ENCODE peak calls at places on chromosomes 7 and 10, in five cellular contexts. One of them, this sample, is unnamed. For H3K4me1, the result is how much of the 10 kb centered on the place peaks cover.

GRCh38 chr7:484365-485101 is 35.1 kb downstream of the PDGFA start:
- DNase-seq in fibroblast of lung: no peak
- DNase-seq in sigmoid colon: peak
- DNase-seq in A549: no peak
- DNase-seq in right cardiac atrium: peak
- DNase-seq in this sample: no peak

GRCh38 chr7:91852263-91852741 is 28.2 kb downstream of the MTERF1 start:
- DNase-seq in A549: peak
- DNase-seq in fibroblast of lung: peak
- DNase-seq in sigmoid colon: no peak
- DNase-seq in right cardiac atrium: no peak
- DNase-seq in this sample: peak

GRCh38 chr10:38094923-38095574 is 912 bp downstream of the ZNF37A start:
- DNase-seq in sigmoid colon: no peak
- DNase-seq in right cardiac atrium: no peak
- DNase-seq in A549: no peak
- DNase-seq in fibroblast of lung: no peak
- DNase-seq in this sample: no peak

GRCh38 chr10:110989016-110989415 is 69.6 kb downstream of the SHOC2 start:
- DNase-seq in A549: no peak
- DNase-seq in sigmoid colon: no peak
- DNase-seq in fibroblast of lung: peak
- DNase-seq in right cardiac atrium: no peak
- DNase-seq in this sample: no peak

GRCh38 chr10:35640951-35641429 is 1.1 kb downstream of the FZD8 start:
- DNase-seq in right cardiac atrium: peak
- DNase-seq in A549: peak
- DNase-seq in fibroblast of lung: peak
- DNase-seq in sigmoid colon: peak
- DNase-seq in this sample: peak

GRCh38 chr7:104206841-104207240 is 972 bp downstream of the ORC5 start:
- DNase-seq in right cardiac atrium: no peak
- DNase-seq in sigmoid colon: no peak
- DNase-seq in A549: no peak
- DNase-seq in fibroblast of lung: no peak
- DNase-seq in this sample: no peak

GRCh38 chr10:76337641-76338040 is 906.2 kb downstream of the LRMDA start:
- DNase-seq in fibroblast of lung: peak
- DNase-seq in sigmoid colon: no peak
- DNase-seq in A549: no peak
- DNase-seq in right cardiac atrium: no peak
- DNase-seq in this sample: no peak

GRCh38 chr10:101694674-101695403 is at the start of gene FBXW4:
- DNase-seq in A549: peak
- DNase-seq in right cardiac atrium: peak
- DNase-seq in fibroblast of lung: peak
- DNase-seq in sigmoid colon: peak
- DNase-seq in this sample: peak

GRCh38 chr7:135712182-135712782 is 15.7 kb downstream of the SLC13A4 start:
- DNase-seq in sigmoid colon: no peak
- DNase-seq in A549: no peak
- DNase-seq in right cardiac atrium: no peak
- DNase-seq in fibroblast of lung: no peak
- DNase-seq in this sample: no peak

GRCh38 chr10:5013385-5013784 is 9.7 kb upstream of the AKR1C2 start:
- DNase-seq in fibroblast of lung: no peak
- DNase-seq in right cardiac atrium: no peak
- DNase-seq in sigmoid colon: no peak
- DNase-seq in A549: no peak
- DNase-seq in this sample: no peak
- H3K4me1 ChIP-seq in fibroblast of lung: under half
- H3K4me1 ChIP-seq in right cardiac atrium: under half
- H3K4me1 ChIP-seq in sigmoid colon: under half
- H3K4me1 ChIP-seq in A549: half or more
- H3K4me1 ChIP-seq in this sample: under half

GRCh38 chr7:50309736-50310135 is 5.2 kb downstream of the IKZF1 start:
- DNase-seq in sigmoid colon: no peak
- DNase-seq in fibroblast of lung: no peak
- DNase-seq in A549: no peak
- DNase-seq in right cardiac atrium: no peak
- DNase-seq in this sample: no peak

GRCh38 chr7:50309130-50309478 is 4.6 kb downstream of the IKZF1 start:
- DNase-seq in sigmoid colon: no peak
- DNase-seq in fibroblast of lung: no peak
- DNase-seq in right cardiac atrium: no peak
- DNase-seq in A549: no peak
- DNase-seq in this sample: no peak

GRCh38 chr7:50312176-50312575 is 7.7 kb downstream of the IKZF1 start:
- DNase-seq in A549: no peak
- DNase-seq in sigmoid colon: no peak
- DNase-seq in fibroblast of lung: no peak
- DNase-seq in right cardiac atrium: no peak
- DNase-seq in this sample: no peak

GRCh38 chr7:50308301-50309129 is 4.0 kb downstream of the IKZF1 start:
- DNase-seq in right cardiac atrium: no peak
- DNase-seq in A549: no peak
- DNase-seq in fibroblast of lung: no peak
- DNase-seq in sigmoid colon: peak
- DNase-seq in this sample: peak

DNA sequence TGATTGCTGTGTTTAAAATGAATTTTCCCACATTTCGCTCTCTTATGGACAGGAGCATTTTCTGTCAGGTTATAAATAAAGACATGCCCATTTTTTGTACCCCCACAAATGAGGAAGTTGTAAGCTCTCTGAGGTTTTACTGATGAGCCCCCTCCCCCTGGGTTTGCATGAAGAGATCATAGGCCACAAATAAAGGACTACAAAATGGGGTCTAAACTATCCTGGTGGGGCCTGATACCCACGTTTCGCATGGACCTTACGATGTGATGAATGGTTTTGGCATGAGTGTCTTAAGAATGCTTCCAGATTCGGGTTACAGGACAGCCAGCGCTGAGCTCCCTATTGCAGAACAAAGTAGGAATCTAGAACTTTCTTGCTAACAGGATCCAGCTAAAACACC is 5.8 kb downstream of the IKZF1 start:
- DNase-seq in fibroblast of lung: no peak
- DNase-seq in sigmoid colon: no peak
- DNase-seq in A549: no peak
- DNase-seq in right cardiac atrium: no peak
- DNase-seq in this sample: no peak
- H3K4me1 ChIP-seq in fibroblast of lung: under half
- H3K4me1 ChIP-seq in sigmoid colon: under half
- H3K4me1 ChIP-seq in A549: under half
- H3K4me1 ChIP-seq in right cardiac atrium: under half
- H3K4me1 ChIP-seq in this sample: under half

DNA sequence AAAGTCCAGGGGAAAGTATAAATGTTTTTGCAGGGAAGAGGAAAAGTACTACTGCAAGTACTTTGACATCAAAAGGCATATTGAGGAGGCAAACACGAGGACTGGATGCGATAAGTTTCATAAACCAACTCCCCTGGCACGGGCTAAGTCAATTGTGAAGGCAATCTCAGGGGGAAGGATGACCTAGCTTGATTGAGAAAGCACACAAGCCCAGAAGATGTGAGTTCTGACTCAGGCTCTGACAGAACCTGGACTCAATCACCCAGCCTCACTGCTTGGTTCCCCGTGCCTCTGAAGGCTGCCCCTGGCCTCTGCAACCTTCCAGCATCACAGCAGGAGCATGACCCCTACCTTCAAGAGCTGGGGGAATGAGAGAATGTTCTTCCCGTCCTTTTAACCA is 93.2 kb upstream of the ZNF438 start:
- DNase-seq in sigmoid colon: no peak
- DNase-seq in right cardiac atrium: no peak
- DNase-seq in A549: no peak
- DNase-seq in fibroblast of lung: no peak
- DNase-seq in this sample: no peak
- H3K4me1 ChIP-seq in sigmoid colon: under half
- H3K4me1 ChIP-seq in right cardiac atrium: under half
- H3K4me1 ChIP-seq in A549: under half
- H3K4me1 ChIP-seq in fibroblast of lung: under half
- H3K4me1 ChIP-seq in this sample: under half

GRCh38 chr7:98203261-98203963 is 7.8 kb upstream of the BHLHA15 start:
- DNase-seq in right cardiac atrium: no peak
- DNase-seq in A549: no peak
- DNase-seq in sigmoid colon: no peak
- DNase-seq in fibroblast of lung: no peak
- DNase-seq in this sample: no peak
- H3K4me1 ChIP-seq in right cardiac atrium: under half
- H3K4me1 ChIP-seq in A549: under half
- H3K4me1 ChIP-seq in sigmoid colon: under half
- H3K4me1 ChIP-seq in fibroblast of lung: under half
- H3K4me1 ChIP-seq in this sample: under half